ENCODE peak calls at places on chromosomes 11 and 22, in six cellular contexts. One of them, this sample, is unnamed.

GRCh38 chr11:68857037-68857586 is 15.4 kb upstream of the CPT1A start:
- DNase-seq in IMR-90: no peak
- DNase-seq in CD4-positive, alpha-beta T cell: no peak
- DNase-seq in PC-9: no peak
- DNase-seq in A673: no peak
- DNase-seq in breast epithelium: no peak
- DNase-seq in this sample: no peak

GRCh38 chr11:35009941-35010337 is 93.5 kb downstream of the PDHX start:
- DNase-seq in CD4-positive, alpha-beta T cell: no peak
- DNase-seq in A673: no peak
- DNase-seq in breast epithelium: no peak
- DNase-seq in PC-9: no peak
- DNase-seq in IMR-90: no peak
- DNase-seq in this sample: no peak

GRCh38 chr11:104078995-104079394 is 42.6 kb downstream of the DDI1 start:
- DNase-seq in A673: no peak
- DNase-seq in IMR-90: no peak
- DNase-seq in PC-9: no peak
- DNase-seq in CD4-positive, alpha-beta T cell: no peak
- DNase-seq in breast epithelium: no peak
- DNase-seq in this sample: no peak

GRCh38 chr11:64970731-64971151 is 1.2 kb downstream of the MAJIN start:
- DNase-seq in breast epithelium: no peak
- DNase-seq in PC-9: peak; percentile 98
- DNase-seq in A673: no peak
- DNase-seq in CD4-positive, alpha-beta T cell: no peak
- DNase-seq in IMR-90: no peak
- DNase-seq in this sample: no peak

GRCh38 chr11:127098684-127099083 is 98.1 kb upstream of the KIRREL3 start:
- DNase-seq in A673: no peak
- DNase-seq in PC-9: no peak
- DNase-seq in IMR-90: no peak
- DNase-seq in breast epithelium: no peak
- DNase-seq in CD4-positive, alpha-beta T cell: no peak
- DNase-seq in this sample: no peak

GRCh38 chr22:32649515-32650200 is 151.8 kb upstream of the TIMP3 start:
- DNase-seq in breast epithelium: no peak
- DNase-seq in A673: no peak
- DNase-seq in IMR-90: peak; percentile 81
- DNase-seq in PC-9: peak; percentile 53
- DNase-seq in CD4-positive, alpha-beta T cell: no peak
- DNase-seq in this sample: no peak

GRCh38 chr11:9906043-9906791 is 242.3 kb downstream of the SWAP70 start:
- DNase-seq in A673: peak; percentile 95
- DNase-seq in PC-9: peak; percentile 98
- DNase-seq in breast epithelium: peak; percentile 23
- DNase-seq in IMR-90: peak; percentile 94
- DNase-seq in CD4-positive, alpha-beta T cell: no peak
- DNase-seq in this sample: no peak

GRCh38 chr11:118907051-118907748 is 18.5 kb downstream of the BCL9L start:
- DNase-seq in IMR-90: peak; percentile 62
- DNase-seq in breast epithelium: peak; percentile 81
- DNase-seq in PC-9: peak; percentile 78
- DNase-seq in A673: peak; percentile 85
- DNase-seq in CD4-positive, alpha-beta T cell: peak; percentile 82
- DNase-seq in this sample: peak; percentile 84

GRCh38 chr11:111456859-111457730 is 55.1 kb downstream of the BTG4 start:
- DNase-seq in PC-9: no peak
- DNase-seq in A673: no peak
- DNase-seq in CD4-positive, alpha-beta T cell: no peak
- DNase-seq in IMR-90: no peak
- DNase-seq in breast epithelium: no peak
- DNase-seq in this sample: no peak

GRCh38 chr22:44746836-44747519 is 5.4 kb upstream of the ARHGAP8 start:
- DNase-seq in A673: no peak
- DNase-seq in CD4-positive, alpha-beta T cell: no peak
- DNase-seq in IMR-90: peak; percentile 69
- DNase-seq in breast epithelium: no peak
- DNase-seq in PC-9: no peak
- DNase-seq in this sample: no peak

GRCh38 chr11:117980716-117981115 is 5.5 kb upstream of the IL10RA start:
- DNase-seq in PC-9: no peak
- DNase-seq in CD4-positive, alpha-beta T cell: no peak
- DNase-seq in A673: no peak
- DNase-seq in IMR-90: no peak
- DNase-seq in breast epithelium: no peak
- DNase-seq in this sample: no peak

GRCh38 chr22:36335621-36336020 is 52.1 kb downstream of the MYH9 start:
- DNase-seq in breast epithelium: no peak
- DNase-seq in CD4-positive, alpha-beta T cell: no peak
- DNase-seq in PC-9: no peak
- DNase-seq in IMR-90: no peak
- DNase-seq in A673: no peak
- DNase-seq in this sample: no peak

GRCh38 chr11:36165638-36166389 is 123.4 kb downstream of the COMMD9 start:
- DNase-seq in CD4-positive, alpha-beta T cell: no peak
- DNase-seq in PC-9: no peak
- DNase-seq in breast epithelium: no peak
- DNase-seq in IMR-90: peak; percentile 24
- DNase-seq in A673: peak; percentile 82
- DNase-seq in this sample: no peak

GRCh38 chr22:45503071-45503815 is 560 bp downstream of the FBLN1 start:
- DNase-seq in CD4-positive, alpha-beta T cell: no peak
- DNase-seq in PC-9: no peak
- DNase-seq in A673: peak; percentile 29
- DNase-seq in breast epithelium: no peak
- DNase-seq in IMR-90: no peak
- DNase-seq in this sample: no peak

GRCh38 chr11:95065336-95065735 is 1.4 kb upstream of the SRSF8 start:
- DNase-seq in PC-9: no peak
- DNase-seq in breast epithelium: peak; percentile 39
- DNase-seq in A673: no peak
- DNase-seq in CD4-positive, alpha-beta T cell: no peak
- DNase-seq in IMR-90: no peak
- DNase-seq in this sample: no peak

GRCh38 chr11:47202569-47202968 is 12.2 kb upstream of the DDB2 start:
- DNase-seq in A673: no peak
- DNase-seq in breast epithelium: no peak
- DNase-seq in IMR-90: no peak
- DNase-seq in PC-9: no peak
- DNase-seq in CD4-positive, alpha-beta T cell: no peak
- DNase-seq in this sample: no peak

DNA sequence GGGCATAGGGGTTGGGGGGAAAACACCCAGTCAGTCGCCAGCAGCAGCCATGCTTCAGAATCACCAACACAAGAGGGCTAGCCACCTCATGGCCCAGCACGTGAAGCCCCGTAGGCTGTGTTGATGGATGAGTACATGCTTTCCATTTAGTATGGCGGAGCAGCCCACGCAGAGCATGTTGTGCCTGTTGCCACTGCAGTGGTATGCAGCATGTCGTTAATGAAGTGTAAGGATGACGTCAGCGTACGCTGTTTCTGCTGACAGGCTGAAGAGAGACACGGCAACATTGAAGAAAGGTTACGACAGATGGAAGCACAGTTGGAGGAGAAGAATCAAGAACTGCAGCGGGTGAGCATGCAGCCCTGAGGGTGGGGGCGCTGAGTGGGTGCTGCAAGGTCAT is 62.7 kb downstream of the PPFIA1 start:
- DNase-seq in breast epithelium: no peak
- DNase-seq in A673: no peak
- DNase-seq in CD4-positive, alpha-beta T cell: no peak
- DNase-seq in PC-9: no peak
- DNase-seq in IMR-90: peak; percentile 97
- DNase-seq in this sample: no peak
- H3K27ac ChIP-seq in breast epithelium: no peak overlapping the region
- H3K27ac ChIP-seq in A673: no peak overlapping the region
- H3K27ac ChIP-seq in CD4-positive, alpha-beta T cell: no peak overlapping the region
- H3K27ac ChIP-seq in PC-9: no peak overlapping the region
- H3K27ac ChIP-seq in IMR-90: no peak overlapping the region
- H3K27ac ChIP-seq in this sample: no peak overlapping the region

GRCh38 chr11:134939046-134939445 is 527.0 kb upstream of the B3GAT1 start:
- DNase-seq in IMR-90: no peak
- DNase-seq in PC-9: no peak
- DNase-seq in CD4-positive, alpha-beta T cell: no peak
- DNase-seq in breast epithelium: no peak
- DNase-seq in A673: no peak
- DNase-seq in this sample: no peak
- H3K27ac ChIP-seq in IMR-90: no peak overlapping the region
- H3K27ac ChIP-seq in PC-9: no peak overlapping the region
- H3K27ac ChIP-seq in CD4-positive, alpha-beta T cell: no peak overlapping the region
- H3K27ac ChIP-seq in breast epithelium: no peak overlapping the region
- H3K27ac ChIP-seq in A673: no peak overlapping the region
- H3K27ac ChIP-seq in this sample: no peak overlapping the region

DNA sequence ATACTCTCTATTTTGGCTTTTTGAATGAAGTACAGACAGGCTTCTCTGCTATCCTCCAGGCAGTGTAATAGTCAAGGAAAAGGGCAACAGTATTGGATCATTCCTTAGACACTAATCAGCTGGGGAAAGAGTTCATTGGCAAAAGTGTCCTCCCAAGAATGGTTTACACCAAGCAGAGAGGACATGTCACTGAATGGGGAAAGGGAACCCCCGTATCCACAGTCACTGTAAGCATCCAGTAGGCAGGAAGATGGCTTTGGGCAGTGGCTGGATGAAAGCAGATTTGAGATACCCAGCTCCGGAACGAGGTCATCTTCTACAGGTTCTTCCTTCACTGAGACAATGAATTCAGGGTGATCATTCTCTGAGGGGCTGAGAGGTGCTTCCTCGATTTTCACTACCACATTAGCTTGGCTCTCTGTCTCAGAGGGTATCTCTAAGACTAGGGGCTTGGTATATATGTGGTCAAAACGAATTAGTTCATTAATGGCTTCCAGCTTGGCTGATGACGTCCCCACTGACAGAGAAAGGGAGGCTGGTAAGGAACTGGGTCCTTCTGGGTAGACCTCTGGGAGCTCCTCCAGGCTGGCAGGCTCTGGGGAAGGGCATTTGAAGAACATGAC is 5.2 kb downstream of the XBP1 start:
- DNase-seq in A673: no peak
- DNase-seq in PC-9: no peak
- DNase-seq in breast epithelium: no peak
- DNase-seq in IMR-90: no peak
- DNase-seq in CD4-positive, alpha-beta T cell: no peak
- DNase-seq in this sample: no peak
- H3K27ac ChIP-seq in A673: peak overlapping the region; percentile 16
- H3K27ac ChIP-seq in PC-9: peak overlapping the region; percentile 9
- H3K27ac ChIP-seq in breast epithelium: peak overlapping the region; percentile 20
- H3K27ac ChIP-seq in IMR-90: no peak overlapping the region
- H3K27ac ChIP-seq in CD4-positive, alpha-beta T cell: no peak overlapping the region
- H3K27ac ChIP-seq in this sample: no peak overlapping the region

DNA sequence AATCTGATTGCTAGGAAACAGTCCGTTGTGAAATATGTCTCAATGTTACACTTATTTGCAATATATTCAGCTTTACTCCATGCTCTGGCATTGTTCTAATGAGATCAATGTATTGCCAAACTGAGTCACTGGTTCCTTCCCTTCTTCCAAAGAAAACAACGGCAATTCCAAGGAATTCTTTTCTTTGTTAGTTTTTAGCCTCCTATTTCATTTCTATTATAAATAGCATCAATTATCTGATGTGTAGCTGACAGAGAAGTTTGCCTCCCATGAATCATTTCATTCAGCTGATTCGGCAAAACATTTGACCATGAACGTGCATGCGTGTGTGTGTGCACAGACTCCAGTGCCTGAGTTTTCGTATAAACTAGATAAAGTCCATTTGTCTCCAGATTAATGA is 346.8 kb downstream of the ETS1 start:
- DNase-seq in CD4-positive, alpha-beta T cell: no peak
- DNase-seq in breast epithelium: no peak
- DNase-seq in PC-9: no peak
- DNase-seq in A673: no peak
- DNase-seq in IMR-90: peak; percentile 43
- DNase-seq in this sample: no peak
- H3K27ac ChIP-seq in CD4-positive, alpha-beta T cell: no peak overlapping the region
- H3K27ac ChIP-seq in breast epithelium: no peak overlapping the region
- H3K27ac ChIP-seq in PC-9: no peak overlapping the region
- H3K27ac ChIP-seq in A673: no peak overlapping the region
- H3K27ac ChIP-seq in IMR-90: no peak overlapping the region
- H3K27ac ChIP-seq in this sample: no peak overlapping the region

GRCh38 chr22:42994917-42995562 is 19.9 kb downstream of the PACSIN2 start:
- DNase-seq in A673: peak; percentile 67
- DNase-seq in CD4-positive, alpha-beta T cell: no peak
- DNase-seq in breast epithelium: peak; percentile 83
- DNase-seq in IMR-90: peak; percentile 94
- DNase-seq in PC-9: peak; percentile 99
- DNase-seq in this sample: no peak

GRCh38 chr22:42994276-42994916 is 20.6 kb downstream of the PACSIN2 start:
- DNase-seq in CD4-positive, alpha-beta T cell: no peak
- DNase-seq in IMR-90: no peak
- DNase-seq in breast epithelium: no peak
- DNase-seq in A673: no peak
- DNase-seq in PC-9: no peak
- DNase-seq in this sample: no peak

GRCh38 chr22:42996646-42997365 is 18.1 kb downstream of the PACSIN2 start:
- DNase-seq in A673: no peak
- DNase-seq in CD4-positive, alpha-beta T cell: no peak
- DNase-seq in PC-9: no peak
- DNase-seq in breast epithelium: no peak
- DNase-seq in IMR-90: no peak
- DNase-seq in this sample: no peak

GRCh38 chr22:43000441-43001175 is 14.3 kb downstream of the PACSIN2 start:
- DNase-seq in CD4-positive, alpha-beta T cell: no peak
- DNase-seq in A673: no peak
- DNase-seq in IMR-90: peak; percentile 74
- DNase-seq in PC-9: no peak
- DNase-seq in breast epithelium: no peak
- DNase-seq in this sample: no peak

DNA sequence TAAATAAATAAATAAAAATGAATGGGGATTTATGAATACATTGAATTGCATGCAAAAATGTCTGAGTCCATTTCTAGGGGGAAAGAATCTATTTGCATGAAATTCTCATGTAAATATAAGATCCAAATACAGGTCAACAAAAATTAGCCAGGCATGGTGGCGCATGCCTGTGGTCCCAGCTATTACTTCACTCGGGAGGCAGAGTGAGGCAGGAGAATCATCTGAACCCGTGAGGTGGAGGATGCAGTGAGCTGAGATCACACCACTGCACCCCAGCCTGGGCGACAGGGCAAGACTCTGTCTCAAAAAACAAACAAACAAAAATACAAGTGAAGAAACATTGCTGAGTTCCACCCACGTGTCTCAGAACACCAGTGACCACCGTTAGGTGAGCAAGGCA is 17.4 kb downstream of the PACSIN2 start:
- DNase-seq in CD4-positive, alpha-beta T cell: no peak
- DNase-seq in PC-9: no peak
- DNase-seq in A673: no peak
- DNase-seq in IMR-90: no peak
- DNase-seq in breast epithelium: no peak
- DNase-seq in this sample: no peak
- H3K27ac ChIP-seq in CD4-positive, alpha-beta T cell: no peak overlapping the region
- H3K27ac ChIP-seq in PC-9: peak overlapping the region; percentile 46
- H3K27ac ChIP-seq in A673: no peak overlapping the region
- H3K27ac ChIP-seq in IMR-90: peak overlapping the region; percentile 15
- H3K27ac ChIP-seq in breast epithelium: peak overlapping the region; percentile 91
- H3K27ac ChIP-seq in this sample: no peak overlapping the region

This sample was measured in substantia nigra.